ENCODE peak calls at places on chromosomes 13 and 19, in nine cellular contexts. X is hepatocyte; Q is CD8-positive, alpha-beta T cell; E is ovary; D is WTC11; K is GM10248; I is adrenal gland; N is activated CD8-positive, alpha-beta T cell treated with anti-CD3 and anti-CD28 coated beads for 36 hours; G is astrocyte of the spinal cord. W is an unnamed sample.

GRCh38 chr13:78603240-78603947 is at the start of gene POU4F1:
- DNase-seq in X (peak), K (peak), Q (peak), N (peak), E (no peak), I (no peak), G (no peak), D (peak), W (peak)

GRCh38 chr13:71477735-71478134 is 389.3 kb downstream of the DACH1 start:
- DNase-seq in E (no peak), K (peak), D (no peak), X (no peak), G (peak), I (no peak), N (no peak), Q (no peak), W (no peak)

GRCh38 chr19:13079542-13079986 is 23.1 kb downstream of the LYL1 start:
- DNase-seq in I (no peak), Q (no peak), G (peak), X (peak), N (no peak), K (no peak), D (no peak), E (peak), W (no peak)

GRCh38 chr19:49520705-49521319 is 7.0 kb upstream of the RCN3 start:
- DNase-seq in E (no peak), Q (no peak), G (no peak), X (no peak), I (peak), N (no peak), D (no peak), K (no peak), W (no peak)

GRCh38 chr13:32314968-32315254 is 252 bp downstream of the ZAR1L start:
- DNase-seq in X (peak), K (peak), Q (peak), D (no peak), N (peak), I (peak), G (peak), E (no peak), W (peak)

GRCh38 chr13:96294930-96295657 is 205.2 kb downstream of the HS6ST3 start:
- DNase-seq in K (no peak), E (no peak), D (no peak), G (no peak), N (no peak), I (no peak), Q (no peak), X (no peak), W (no peak)

GRCh38 chr13:35966024-35966423 is 165.2 kb downstream of the DCLK1 start:
- DNase-seq in G (no peak), K (no peak), Q (no peak), I (no peak), D (no peak), E (no peak), N (no peak), X (no peak), W (no peak)

GRCh38 chr13:25733061-25733491 is 318.7 kb downstream of the SHISA2 start:
- DNase-seq in I (no peak), X (no peak), N (no peak), K (no peak), G (peak), D (no peak), Q (no peak), E (no peak), W (no peak)

GRCh38 chr19:12163841-12164240 is 945 bp downstream of the ZNF136 start:
- DNase-seq in N (no peak), I (no peak), D (no peak), K (no peak), E (no peak), X (peak), G (peak), Q (no peak), W (peak)

GRCh38 chr19:49061445-49061844 is 3.2 kb downstream of the NTF4 start:
- DNase-seq in E (no peak), I (no peak), G (no peak), D (no peak), K (peak), Q (no peak), X (no peak), N (peak), W (peak)

GRCh38 chr13:114097893-114098688 is 34.3 kb downstream of the RASA3 start:
- DNase-seq in X (no peak), Q (no peak), K (no peak), I (no peak), N (no peak), D (peak), E (no peak), G (no peak), W (no peak)

GRCh38 chr13:30340367-30341184 is 33.2 kb upstream of the KATNAL1 start:
- DNase-seq in K (no peak), E (peak), I (peak), Q (no peak), N (no peak), D (no peak), G (peak), X (peak), W (no peak)

GRCh38 chr13:51202477-51203046 is 19.6 kb upstream of the FAM124A start:
- DNase-seq in X (no peak), K (no peak), D (no peak), I (no peak), N (no peak), G (no peak), E (no peak), Q (no peak), W (no peak)

GRCh38 chr19:9808855-9809646 is 9.8 kb downstream of the FBXL12 start:
- DNase-seq in K (no peak), I (no peak), D (no peak), Q (peak), E (no peak), G (no peak), N (peak), X (no peak), W (no peak)

GRCh38 chr19:3783660-3784584 is 2.3 kb downstream of the MATK start:
- DNase-seq in I (no peak), X (no peak), G (no peak), Q (peak), K (no peak), D (peak), N (peak), E (no peak), W (no peak)

GRCh38 chr19:35299523-35300339 is 7.8 kb downstream of the MAG start:
- DNase-seq in N (no peak), G (no peak), Q (no peak), D (peak), K (no peak), E (no peak), X (no peak), I (no peak), W (no peak)

GRCh38 chr19:11587973-11588631 is 9.2 kb upstream of the ZNF627 start:
- DNase-seq in G (no peak), E (no peak), X (no peak), D (no peak), N (no peak), Q (no peak), K (no peak), I (no peak), W (no peak)

GRCh38 chr13:39575641-39576238 is 27.3 kb downstream of the LHFPL6 start:
- DNase-seq in K (no peak), E (no peak), Q (no peak), I (no peak), X (no peak), N (no peak), D (no peak), G (no peak), W (no peak)

GRCh38 chr13:28568286-28568685 is 73.4 kb upstream of the FLT1 start:
- DNase-seq in G (no peak), I (peak), N (no peak), K (no peak), D (no peak), E (no peak), Q (no peak), X (peak), W (no peak)

GRCh38 chr19:13132471-13133166 is 14.6 kb downstream of the NACC1 start:
- DNase-seq in G (peak), X (peak), I (no peak), Q (no peak), N (peak), K (no peak), E (no peak), D (no peak), W (no peak)

GRCh38 chr13:42073683-42074082 is 25.2 kb downstream of the DGKH start:
- DNase-seq in I (no peak), N (no peak), D (no peak), X (no peak), E (no peak), Q (no peak), G (no peak), K (no peak), W (no peak)

GRCh38 chr13:88887045-88887662 is 1216.0 kb downstream of the SLITRK5 start:
- DNase-seq in E (no peak), G (no peak), Q (no peak), D (peak), K (no peak), X (no peak), N (no peak), I (no peak), W (no peak)

GRCh38 chr13:28376604-28377003 is 118.3 kb downstream of the FLT1 start:
- DNase-seq in D (no peak), X (no peak), G (no peak), K (no peak), Q (no peak), E (no peak), I (no peak), N (no peak), W (no peak)

GRCh38 chr13:40061466-40062450 is 406.3 kb downstream of the COG6 start:
- DNase-seq in X (no peak), I (no peak), D (no peak), N (no peak), Q (no peak), G (no peak), K (no peak), E (no peak), W (no peak)

GRCh38 chr13:93740334-93740733 is 513.7 kb downstream of the GPC6 start:
- DNase-seq in X (no peak), E (no peak), G (no peak), N (no peak), D (no peak), Q (no peak), K (no peak), I (no peak), W (no peak)

GRCh38 chr13:66492479-66492878 is 737.7 kb downstream of the PCDH9 start:
- DNase-seq in Q (no peak), N (peak), I (no peak), X (peak), G (no peak), K (no peak), D (no peak), E (no peak), W (no peak)
- TF ChIP-seq CTCF in Q (no peak), N (no peak), I (no peak), X (peak), G (no peak), K (no peak), D (no peak), E (no peak), W (no peak)

DNA sequence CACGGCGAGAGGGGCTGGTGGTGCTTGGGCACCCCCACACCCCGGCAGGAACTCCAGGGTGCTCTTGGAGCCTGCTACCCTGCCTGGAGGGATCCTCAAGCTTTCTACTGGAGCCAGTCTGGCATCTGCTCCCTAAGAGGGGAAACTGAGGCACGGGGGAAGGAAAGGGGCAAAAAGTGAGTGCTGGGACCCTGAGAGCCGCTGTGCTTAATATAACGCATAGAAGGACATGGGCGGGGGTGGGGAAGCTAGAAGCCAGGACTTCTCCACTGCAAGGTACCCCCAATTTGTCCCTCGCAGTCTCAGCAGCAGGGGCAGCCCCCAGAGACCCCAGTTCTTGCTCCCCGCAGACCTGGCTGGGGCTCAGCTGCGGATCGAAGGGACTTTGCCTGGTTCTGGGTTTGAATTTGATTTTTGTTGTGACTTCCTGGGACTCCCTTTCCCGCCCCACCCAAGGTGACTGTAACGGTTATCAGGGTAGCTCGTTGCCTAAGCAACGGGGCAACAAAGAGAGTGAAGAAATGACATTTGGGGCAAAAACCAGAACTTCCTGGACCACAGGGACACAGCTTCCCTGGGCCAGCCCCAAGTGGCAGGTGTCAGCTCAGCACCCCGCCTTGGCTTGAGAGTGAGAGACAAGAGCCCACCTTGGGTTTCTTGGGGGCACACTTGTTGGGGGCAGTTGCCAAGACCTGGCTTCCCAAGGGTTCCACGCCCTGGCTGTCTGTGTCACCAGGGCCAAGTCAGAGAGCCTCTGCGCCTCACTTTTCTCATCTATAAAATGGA is 638 bp downstream of the ADGRE5 start:
- DNase-seq in D (no peak), X (no peak), I (peak), Q (peak), K (no peak), E (no peak), N (peak), G (peak), W (no peak)
- TF ChIP-seq CTCF in D (no peak), X (no peak), I (no peak), Q (no peak), K (no peak), E (no peak), N (no peak), G (no peak), W (no peak)

GRCh38 chr13:73000027-73000674 is 58.7 kb upstream of the KLF5 start:
- DNase-seq in E (no peak), Q (no peak), K (peak), X (peak), D (no peak), G (peak), I (no peak), N (peak), W (peak)
- TF ChIP-seq CTCF in E (no peak), Q (no peak), K (no peak), X (no peak), D (no peak), G (no peak), I (no peak), N (no peak), W (no peak)

GRCh38 chr13:54368387-54368786 is 1339.8 kb downstream of the OLFM4 start:
- DNase-seq in E (no peak), D (no peak), X (no peak), G (no peak), I (no peak), K (no peak), Q (no peak), N (no peak), W (no peak)
- TF ChIP-seq CTCF in E (no peak), D (no peak), X (no peak), G (no peak), I (no peak), K (no peak), Q (no peak), N (no peak), W (no peak)